ENCODE peak calls at places on chromosomes 12 and 14, in nine cellular contexts. One of them, this sample, is unnamed.

GRCh38 chr14:36600431-36600830 is 18.0 kb upstream of the NKX2-8 start:
- DNase-seq in adrenal gland: no peak
- DNase-seq in HCT116: no peak
- DNase-seq in mammary epithelial cell: no peak
- DNase-seq in psoas muscle: no peak
- DNase-seq in aorta: no peak
- DNase-seq in heart right ventricle: no peak
- DNase-seq in body of pancreas: no peak
- DNase-seq in esophagus squamous epithelium: no peak
- DNase-seq in this sample: no peak

GRCh38 chr14:82720431-82720830 is 1186.8 kb upstream of the SEL1L start:
- DNase-seq in esophagus squamous epithelium: no peak
- DNase-seq in mammary epithelial cell: no peak
- DNase-seq in aorta: no peak
- DNase-seq in psoas muscle: no peak
- DNase-seq in body of pancreas: no peak
- DNase-seq in HCT116: no peak
- DNase-seq in heart right ventricle: no peak
- DNase-seq in adrenal gland: no peak
- DNase-seq in this sample: no peak

GRCh38 chr12:52139579-52140062 is 52.2 kb downstream of the KRT80 start:
- DNase-seq in esophagus squamous epithelium: no peak
- DNase-seq in HCT116: no peak
- DNase-seq in aorta: no peak
- DNase-seq in heart right ventricle: no peak
- DNase-seq in mammary epithelial cell: peak
- DNase-seq in adrenal gland: peak
- DNase-seq in body of pancreas: peak
- DNase-seq in psoas muscle: no peak
- DNase-seq in this sample: no peak

GRCh38 chr12:82665142-82665923 is 21.4 kb upstream of the TMTC2 start:
- DNase-seq in psoas muscle: no peak
- DNase-seq in aorta: no peak
- DNase-seq in esophagus squamous epithelium: no peak
- DNase-seq in mammary epithelial cell: no peak
- DNase-seq in adrenal gland: no peak
- DNase-seq in body of pancreas: no peak
- DNase-seq in HCT116: no peak
- DNase-seq in heart right ventricle: no peak
- DNase-seq in this sample: no peak

GRCh38 chr14:96567289-96567899 is 65.2 kb downstream of the PAPOLA start:
- DNase-seq in aorta: no peak
- DNase-seq in adrenal gland: no peak
- DNase-seq in body of pancreas: no peak
- DNase-seq in psoas muscle: no peak
- DNase-seq in mammary epithelial cell: no peak
- DNase-seq in heart right ventricle: no peak
- DNase-seq in HCT116: no peak
- DNase-seq in esophagus squamous epithelium: no peak
- DNase-seq in this sample: no peak

GRCh38 chr12:96397756-96398421 is 2.4 kb downstream of the CDK17 start:
- DNase-seq in body of pancreas: no peak
- DNase-seq in esophagus squamous epithelium: no peak
- DNase-seq in HCT116: no peak
- DNase-seq in mammary epithelial cell: no peak
- DNase-seq in psoas muscle: no peak
- DNase-seq in aorta: no peak
- DNase-seq in heart right ventricle: no peak
- DNase-seq in adrenal gland: no peak
- DNase-seq in this sample: no peak

GRCh38 chr12:89349814-89350213 is 2.5 kb downstream of the DUSP6 start:
- DNase-seq in heart right ventricle: peak
- DNase-seq in body of pancreas: peak
- DNase-seq in adrenal gland: peak
- DNase-seq in psoas muscle: peak
- DNase-seq in esophagus squamous epithelium: no peak
- DNase-seq in mammary epithelial cell: peak
- DNase-seq in aorta: no peak
- DNase-seq in HCT116: no peak
- DNase-seq in this sample: no peak

GRCh38 chr14:61458766-61459165 is 137.4 kb downstream of the PRKCH start:
- DNase-seq in HCT116: no peak
- DNase-seq in heart right ventricle: no peak
- DNase-seq in body of pancreas: no peak
- DNase-seq in adrenal gland: no peak
- DNase-seq in psoas muscle: no peak
- DNase-seq in esophagus squamous epithelium: no peak
- DNase-seq in aorta: no peak
- DNase-seq in mammary epithelial cell: no peak
- DNase-seq in this sample: no peak

GRCh38 chr14:104398656-104399055 is 180.9 kb upstream of the C14orf180 start:
- DNase-seq in HCT116: no peak
- DNase-seq in body of pancreas: no peak
- DNase-seq in psoas muscle: no peak
- DNase-seq in esophagus squamous epithelium: no peak
- DNase-seq in aorta: no peak
- DNase-seq in heart right ventricle: no peak
- DNase-seq in adrenal gland: no peak
- DNase-seq in mammary epithelial cell: no peak
- DNase-seq in this sample: no peak

GRCh38 chr12:48995061-48995879 is 3.9 kb downstream of the DDN start:
- DNase-seq in mammary epithelial cell: peak
- DNase-seq in heart right ventricle: peak
- DNase-seq in psoas muscle: peak
- DNase-seq in aorta: peak
- DNase-seq in HCT116: peak
- DNase-seq in esophagus squamous epithelium: no peak
- DNase-seq in adrenal gland: peak
- DNase-seq in body of pancreas: peak
- DNase-seq in this sample: peak

GRCh38 chr12:71958993-71959588 is 20.4 kb downstream of the TPH2 start:
- DNase-seq in aorta: no peak
- DNase-seq in mammary epithelial cell: no peak
- DNase-seq in HCT116: no peak
- DNase-seq in esophagus squamous epithelium: no peak
- DNase-seq in adrenal gland: no peak
- DNase-seq in body of pancreas: no peak
- DNase-seq in heart right ventricle: no peak
- DNase-seq in psoas muscle: no peak
- DNase-seq in this sample: no peak

GRCh38 chr12:4825139-4825858 is 84.4 kb upstream of the KCNA1 start:
- DNase-seq in body of pancreas: no peak
- DNase-seq in heart right ventricle: no peak
- DNase-seq in adrenal gland: no peak
- DNase-seq in mammary epithelial cell: no peak
- DNase-seq in psoas muscle: no peak
- DNase-seq in aorta: no peak
- DNase-seq in esophagus squamous epithelium: no peak
- DNase-seq in HCT116: no peak
- DNase-seq in this sample: no peak

GRCh38 chr14:68042002-68042401 is 222.4 kb downstream of the RAD51B start:
- DNase-seq in esophagus squamous epithelium: no peak
- DNase-seq in heart right ventricle: no peak
- DNase-seq in aorta: no peak
- DNase-seq in adrenal gland: no peak
- DNase-seq in HCT116: no peak
- DNase-seq in psoas muscle: no peak
- DNase-seq in body of pancreas: no peak
- DNase-seq in mammary epithelial cell: no peak
- DNase-seq in this sample: no peak

GRCh38 chr14:55103005-55103640 is 25.9 kb upstream of the LGALS3 start:
- DNase-seq in psoas muscle: peak
- DNase-seq in HCT116: peak
- DNase-seq in esophagus squamous epithelium: peak
- DNase-seq in heart right ventricle: peak
- DNase-seq in body of pancreas: peak
- DNase-seq in mammary epithelial cell: peak
- DNase-seq in aorta: peak
- DNase-seq in adrenal gland: peak
- DNase-seq in this sample: no peak

GRCh38 chr12:51076235-51076930 is 7.0 kb downstream of the CSRNP2 start:
- DNase-seq in heart right ventricle: no peak
- DNase-seq in mammary epithelial cell: no peak
- DNase-seq in aorta: no peak
- DNase-seq in HCT116: no peak
- DNase-seq in body of pancreas: no peak
- DNase-seq in esophagus squamous epithelium: no peak
- DNase-seq in psoas muscle: no peak
- DNase-seq in adrenal gland: no peak
- DNase-seq in this sample: no peak

GRCh38 chr14:81051547-81051946 is 96.1 kb downstream of the TSHR start:
- DNase-seq in mammary epithelial cell: no peak
- DNase-seq in adrenal gland: no peak
- DNase-seq in HCT116: no peak
- DNase-seq in aorta: no peak
- DNase-seq in heart right ventricle: no peak
- DNase-seq in psoas muscle: no peak
- DNase-seq in body of pancreas: no peak
- DNase-seq in esophagus squamous epithelium: no peak
- DNase-seq in this sample: no peak
- H3K27ac ChIP-seq in mammary epithelial cell: no peak
- H3K27ac ChIP-seq in adrenal gland: no peak
- H3K27ac ChIP-seq in HCT116: no peak
- H3K27ac ChIP-seq in aorta: no peak
- H3K27ac ChIP-seq in heart right ventricle: no peak
- H3K27ac ChIP-seq in psoas muscle: no peak
- H3K27ac ChIP-seq in body of pancreas: no peak
- H3K27ac ChIP-seq in esophagus squamous epithelium: no peak
- H3K27ac ChIP-seq in this sample: no peak

GRCh38 chr14:78142994-78143393 is 27.2 kb upstream of the NRXN3 start:
- DNase-seq in HCT116: no peak
- DNase-seq in adrenal gland: no peak
- DNase-seq in body of pancreas: no peak
- DNase-seq in heart right ventricle: no peak
- DNase-seq in esophagus squamous epithelium: no peak
- DNase-seq in psoas muscle: no peak
- DNase-seq in aorta: no peak
- DNase-seq in mammary epithelial cell: no peak
- DNase-seq in this sample: no peak

GRCh38 chr14:78141590-78141989 is 28.6 kb upstream of the NRXN3 start:
- DNase-seq in mammary epithelial cell: no peak
- DNase-seq in heart right ventricle: no peak
- DNase-seq in psoas muscle: no peak
- DNase-seq in HCT116: no peak
- DNase-seq in esophagus squamous epithelium: no peak
- DNase-seq in adrenal gland: no peak
- DNase-seq in body of pancreas: no peak
- DNase-seq in aorta: no peak
- DNase-seq in this sample: no peak

DNA sequence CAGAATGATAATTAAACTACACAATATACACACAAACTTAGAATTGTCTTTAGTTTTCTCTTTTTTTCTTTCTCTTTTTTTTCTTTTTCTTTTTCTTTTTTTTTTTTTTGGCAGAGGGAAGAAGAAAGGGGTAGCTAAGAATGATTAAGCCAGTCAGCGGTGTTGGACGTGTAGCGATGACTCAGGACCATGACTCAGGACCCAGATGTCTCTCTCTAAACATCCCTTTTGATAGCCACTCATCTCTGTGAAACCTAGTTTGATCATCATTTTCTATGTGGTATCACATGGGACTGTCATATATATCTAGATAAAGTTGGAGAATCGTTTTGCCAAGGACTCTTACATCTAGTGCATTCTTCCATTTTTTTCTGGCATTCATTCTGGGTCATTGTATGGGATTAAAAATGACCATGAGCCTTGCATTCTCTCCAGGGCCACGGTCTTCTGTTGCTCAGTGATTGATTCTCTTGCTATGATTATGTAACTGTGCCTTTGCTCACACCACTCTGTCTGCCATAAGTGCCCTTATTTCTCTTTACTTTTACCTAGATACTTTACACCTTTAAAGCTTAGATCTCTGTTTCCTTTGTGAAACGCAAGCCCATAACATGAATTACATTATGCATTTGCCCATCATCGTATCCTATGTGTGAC is 26.6 kb upstream of the NRXN3 start:
- DNase-seq in mammary epithelial cell: peak
- DNase-seq in heart right ventricle: no peak
- DNase-seq in esophagus squamous epithelium: no peak
- DNase-seq in body of pancreas: no peak
- DNase-seq in psoas muscle: no peak
- DNase-seq in aorta: no peak
- DNase-seq in adrenal gland: no peak
- DNase-seq in HCT116: no peak
- DNase-seq in this sample: no peak
- H3K27ac ChIP-seq in mammary epithelial cell: no peak
- H3K27ac ChIP-seq in heart right ventricle: no peak
- H3K27ac ChIP-seq in esophagus squamous epithelium: no peak
- H3K27ac ChIP-seq in body of pancreas: no peak
- H3K27ac ChIP-seq in psoas muscle: no peak
- H3K27ac ChIP-seq in aorta: no peak
- H3K27ac ChIP-seq in adrenal gland: no peak
- H3K27ac ChIP-seq in HCT116: no peak
- H3K27ac ChIP-seq in this sample: no peak

DNA sequence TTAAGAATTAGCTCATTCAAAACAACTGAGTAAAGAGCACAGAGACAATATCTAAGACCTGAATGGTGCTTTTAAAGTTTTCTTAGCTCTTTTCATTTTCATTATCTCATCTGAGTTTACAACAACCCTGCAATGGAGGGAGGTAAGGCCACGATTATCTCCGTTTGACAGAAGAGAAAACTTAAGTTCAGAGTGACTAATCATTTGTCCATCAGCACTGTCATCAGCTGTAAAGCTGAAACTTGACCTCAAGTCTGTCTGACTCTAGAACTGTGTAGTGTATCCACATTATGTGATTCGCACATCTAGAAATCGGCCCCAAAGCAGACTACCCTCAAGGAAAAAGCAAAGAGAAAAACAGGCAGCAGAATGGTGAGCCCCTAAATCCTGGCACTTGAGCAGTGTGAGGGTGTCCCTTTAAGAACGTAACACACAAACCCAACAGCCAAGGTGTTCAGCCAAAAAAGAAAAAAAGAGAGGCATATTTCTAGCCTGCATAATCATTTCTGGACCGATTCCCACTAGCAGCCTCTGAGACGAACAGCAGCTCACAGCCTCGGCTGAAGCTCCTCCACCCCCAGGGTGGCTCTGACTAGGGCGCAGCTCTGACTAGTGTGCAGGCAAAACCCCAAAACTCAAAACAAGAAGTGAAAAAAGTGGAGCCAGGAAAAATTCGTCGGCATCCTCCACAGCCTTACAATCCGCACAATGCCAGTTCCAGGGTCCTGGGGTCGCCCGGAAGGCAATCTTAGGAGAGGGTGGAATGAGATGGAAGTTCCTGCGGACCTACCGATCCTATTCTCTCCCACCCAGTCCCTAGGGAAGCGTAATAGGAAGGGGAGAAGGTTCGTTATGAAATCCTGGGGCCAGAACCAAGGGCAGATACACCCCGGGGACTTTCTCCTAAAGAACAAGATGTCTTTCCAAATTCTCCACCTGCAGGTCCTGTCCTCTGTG is 1.5 kb downstream of the STXBP6 start:
- DNase-seq in body of pancreas: peak
- DNase-seq in heart right ventricle: peak
- DNase-seq in adrenal gland: no peak
- DNase-seq in mammary epithelial cell: peak
- DNase-seq in esophagus squamous epithelium: no peak
- DNase-seq in psoas muscle: peak
- DNase-seq in HCT116: no peak
- DNase-seq in aorta: no peak
- DNase-seq in this sample: peak
- H3K27ac ChIP-seq in body of pancreas: peak
- H3K27ac ChIP-seq in heart right ventricle: peak
- H3K27ac ChIP-seq in adrenal gland: no peak
- H3K27ac ChIP-seq in mammary epithelial cell: no peak
- H3K27ac ChIP-seq in esophagus squamous epithelium: peak
- H3K27ac ChIP-seq in psoas muscle: peak
- H3K27ac ChIP-seq in HCT116: no peak
- H3K27ac ChIP-seq in aorta: no peak
- H3K27ac ChIP-seq in this sample: peak

GRCh38 chr14:75196468-75196867 is 20.1 kb upstream of the TMED10 start:
- DNase-seq in aorta: no peak
- DNase-seq in adrenal gland: peak
- DNase-seq in HCT116: no peak
- DNase-seq in heart right ventricle: no peak
- DNase-seq in mammary epithelial cell: no peak
- DNase-seq in psoas muscle: no peak
- DNase-seq in esophagus squamous epithelium: no peak
- DNase-seq in body of pancreas: peak
- DNase-seq in this sample: no peak
- H3K27ac ChIP-seq in aorta: no peak
- H3K27ac ChIP-seq in adrenal gland: no peak
- H3K27ac ChIP-seq in HCT116: no peak
- H3K27ac ChIP-seq in heart right ventricle: no peak
- H3K27ac ChIP-seq in mammary epithelial cell: no peak
- H3K27ac ChIP-seq in psoas muscle: no peak
- H3K27ac ChIP-seq in esophagus squamous epithelium: no peak
- H3K27ac ChIP-seq in body of pancreas: peak
- H3K27ac ChIP-seq in this sample: no peak

This sample was measured in substantia nigra.